ENCODE peak calls at places on chromosomes 2 and 18, in eight cellular contexts. O is left ventricle myocardium inferior, G is PC-9, Z is heart right ventricle, F is aorta, W is DND-41, U is A673, N is A549. B is an unnamed sample.

GRCh38 chr2:173410579-173410978 is 55.9 kb downstream of the CDCA7 start:
- DNase-seq in O (no peak), G (no peak), Z (peak; percentile 20), F (no peak), W (no peak), U (no peak), N (no peak), B (no peak)

GRCh38 chr2:179913809-179914208 is 52.4 kb upstream of the ZNF385B start:
- DNase-seq in O (no peak), G (no peak), Z (no peak), F (no peak), W (no peak), U (no peak), N (no peak), B (no peak)

GRCh38 chr2:12596771-12597170 is 120.0 kb upstream of the TRIB2 start:
- DNase-seq in O (no peak), G (no peak), Z (no peak), F (no peak), W (no peak), U (no peak), N (no peak), B (no peak)

GRCh38 chr2:128494640-128495321 is 176.1 kb upstream of the HS6ST1 start:
- DNase-seq in O (no peak), G (no peak), Z (peak; percentile 61), F (no peak), W (no peak), U (no peak), N (no peak), B (no peak)

GRCh38 chr2:229179598-229179997 is 91.5 kb downstream of the PID1 start:
- DNase-seq in O (no peak), G (no peak), Z (no peak), F (no peak), W (no peak), U (no peak), N (no peak), B (no peak)

GRCh38 chr2:120972286-120972685 is 236.6 kb downstream of the GLI2 start:
- DNase-seq in O (no peak), G (no peak), Z (no peak), F (no peak), W (no peak), U (no peak), N (no peak), B (no peak)

GRCh38 chr2:45681675-45682074 is 30.2 kb downstream of the PRKCE start:
- DNase-seq in O (no peak), G (peak; percentile 55), Z (peak; percentile 33), F (no peak), W (no peak), U (peak; percentile 3), N (peak; percentile 48), B (no peak)

GRCh38 chr2:189751080-189751658 is 11.4 kb downstream of the OSGEPL1 start:
- DNase-seq in O (no peak), G (peak; percentile 10), Z (peak; percentile 16), F (peak; percentile 47), W (peak; percentile 33), U (peak; percentile 58), N (peak; percentile 38), B (no peak)

GRCh38 chr2:126655500-126656310 is at the start of gene GYPC:
- DNase-seq in O (peak; percentile 82), G (no peak), Z (peak; percentile 81), F (peak; percentile 93), W (peak; percentile 53), U (no peak), N (no peak), B (peak; percentile 88)

GRCh38 chr18:46070683-46071614 is 1.1 kb downstream of the PSTPIP2 start:
- DNase-seq in O (no peak), G (no peak), Z (no peak), F (no peak), W (no peak), U (no peak), N (no peak), B (no peak)

GRCh38 chr2:73987109-73987947 is 2.6 kb downstream of the TET3 start:
- DNase-seq in O (peak; percentile 46), G (no peak), Z (no peak), F (no peak), W (peak; percentile 27), U (no peak), N (no peak), B (peak; percentile 46)

GRCh38 chr18:435940-436339 is 64.6 kb downstream of the COLEC12 start:
- DNase-seq in O (no peak), G (no peak), Z (no peak), F (no peak), W (no peak), U (no peak), N (no peak), B (no peak)

GRCh38 chr18:44039826-44040225 is 640.9 kb upstream of the SETBP1 start:
- DNase-seq in O (no peak), G (no peak), Z (no peak), F (no peak), W (no peak), U (no peak), N (no peak), B (no peak)

GRCh38 chr18:67771271-67771670 is 254.8 kb upstream of the DSEL start:
- DNase-seq in O (no peak), G (no peak), Z (no peak), F (no peak), W (no peak), U (peak; percentile 39), N (peak; percentile 5), B (no peak)

GRCh38 chr2:2321250-2321545 is 9.9 kb downstream of the MYT1L start:
- DNase-seq in O (no peak), G (no peak), Z (no peak), F (no peak), W (no peak), U (no peak), N (no peak), B (no peak)

GRCh38 chr18:35458271-35458670 is 39.5 kb downstream of the INO80C start:
- DNase-seq in O (no peak), G (no peak), Z (no peak), F (no peak), W (no peak), U (no peak), N (peak; percentile 45), B (no peak)

GRCh38 chr2:25479761-25480160 is 138.0 kb upstream of the DNMT3A start:
- DNase-seq in O (no peak), G (no peak), Z (no peak), F (no peak), W (no peak), U (no peak), N (no peak), B (no peak)

GRCh38 chr2:5387421-5387820 is 304.8 kb upstream of the SOX11 start:
- DNase-seq in O (no peak), G (no peak), Z (no peak), F (no peak), W (no peak), U (peak; percentile 71), N (no peak), B (no peak)

GRCh38 chr2:158460632-158461297 is 4.0 kb downstream of the PKP4 start:
- DNase-seq in O (no peak), G (no peak), Z (no peak), F (no peak), W (no peak), U (peak; percentile 41), N (no peak), B (no peak)

GRCh38 chr18:36536426-36536825 is 238.9 kb downstream of the FHOD3 start:
- DNase-seq in O (no peak), G (no peak), Z (no peak), F (no peak), W (no peak), U (no peak), N (no peak), B (no peak)

GRCh38 chr2:234678721-234679120 is 181.8 kb upstream of the ARL4C start:
- DNase-seq in O (no peak), G (no peak), Z (no peak), F (no peak), W (no peak), U (no peak), N (no peak), B (no peak)

GRCh38 chr2:232363784-232364615 is 14.6 kb upstream of the ALPP start:
- DNase-seq in O (no peak), G (no peak), Z (no peak), F (peak; percentile 41), W (peak; percentile 78), U (no peak), N (no peak), B (no peak)
- H3K4me3 ChIP-seq in O (no peak overlapping the region), G (no peak overlapping the region), Z (no peak overlapping the region), F (no peak overlapping the region), W (peak overlapping the region; percentile 52), U (no peak overlapping the region), N (no peak overlapping the region), B (no peak overlapping the region)

GRCh38 chr2:166092889-166093288 is 34.9 kb downstream of the SCN1A start:
- DNase-seq in O (no peak), G (no peak), Z (no peak), F (no peak), W (no peak), U (no peak), N (no peak), B (no peak)
- H3K4me1 ChIP-seq in O (no peaks in the 10 kb centered on the region), G (no peaks in the 10 kb centered on the region), Z (no peaks in the 10 kb centered on the region), F (no peaks in the 10 kb centered on the region), W (no peaks in the 10 kb centered on the region), U (peaks cover 7% of the 10 kb centered on the region), N (peaks cover 11% of the 10 kb centered on the region), B (no peaks in the 10 kb centered on the region)

DNA sequence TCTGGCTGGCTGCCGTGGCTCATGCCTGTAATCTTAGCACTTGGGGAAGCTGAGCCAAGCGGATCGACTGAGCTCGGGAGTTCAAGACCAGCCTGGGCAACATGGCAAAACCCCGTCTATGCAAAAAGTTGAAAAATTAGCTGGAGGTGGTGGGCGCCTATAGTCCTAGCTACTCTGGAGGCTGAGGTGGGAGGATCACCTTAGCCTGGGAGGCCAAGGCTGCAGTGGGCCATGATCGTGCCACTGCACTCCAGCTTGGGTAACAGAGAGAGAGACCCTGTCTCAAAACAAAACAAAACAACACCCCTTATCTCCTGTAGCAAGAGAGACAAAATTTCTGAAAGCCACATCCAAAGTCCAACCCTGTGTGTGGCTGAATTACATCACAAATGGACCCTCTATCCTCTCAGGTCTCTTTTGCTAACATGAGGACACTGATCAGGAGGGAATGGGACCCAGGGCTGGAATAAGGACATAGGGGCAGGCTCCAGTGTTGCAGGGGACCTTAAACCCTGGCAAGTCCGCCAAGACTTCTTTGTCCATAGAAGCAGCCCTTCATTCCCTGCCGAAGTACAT is 64.8 kb downstream of the PSMG2 start:
- DNase-seq in O (no peak), G (no peak), Z (no peak), F (no peak), W (peak; percentile 3), U (no peak), N (no peak), B (no peak)
- H3K27ac ChIP-seq in O (no peak overlapping the region), G (no peak overlapping the region), Z (no peak overlapping the region), F (no peak overlapping the region), W (peak overlapping the region; percentile 73), U (no peak overlapping the region), N (no peak overlapping the region), B (no peak overlapping the region)

DNA sequence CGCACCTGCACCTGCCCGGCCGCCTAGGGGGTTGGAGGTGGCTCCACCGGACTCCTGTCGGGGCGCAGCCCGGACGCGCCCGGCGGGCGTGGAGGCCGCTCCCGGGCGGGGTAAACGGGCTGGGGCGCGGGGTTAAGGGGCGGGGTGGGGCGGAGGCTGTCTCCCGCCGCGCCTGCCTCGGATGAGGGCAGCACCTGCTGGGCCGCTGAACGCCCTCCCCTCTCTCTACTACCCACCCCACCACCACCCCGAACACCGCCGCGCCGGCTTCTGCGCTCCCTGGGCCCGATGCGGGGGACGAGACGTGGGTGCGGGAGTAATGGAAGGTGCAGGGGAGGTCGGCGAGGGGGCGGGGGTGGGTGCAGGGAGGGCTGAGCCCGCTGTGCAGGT is 224.8 kb upstream of the ID2 start:
- DNase-seq in O (no peak), G (no peak), Z (no peak), F (no peak), W (no peak), U (no peak), N (no peak), B (peak; percentile 60)
- H3K4me3 ChIP-seq in O (peak overlapping the region; percentile 33), G (no peak overlapping the region), Z (peak overlapping the region; percentile 31), F (no peak overlapping the region), W (no peak overlapping the region), U (no peak overlapping the region), N (no peak overlapping the region), B (no peak overlapping the region)